ENCODE peak calls at places on chromosome 3, in eight cellular contexts. E, F, S, P, Q, A, Y and G are unnamed samples. For H3K9me3, the result is how much of the 10 kb centered on the place peaks cover.

GRCh38 chr3:136811701-136812100 is 7.2 kb upstream of the SLC35G2 start:
- DNase-seq in S (no peak), E (no peak), Q (no peak), P (no peak), F (no peak), A (no peak), Y (no peak), G (no peak)

GRCh38 chr3:87082806-87083440 is 92.0 kb upstream of the VGLL3 start:
- DNase-seq in S (peak), Q (peak), Y (peak), E (peak), F (peak), A (no peak), P (peak), G (no peak)

GRCh38 chr3:29128004-29128403 is 152.9 kb upstream of the RBMS3 start:
- DNase-seq in Q (no peak), E (no peak), A (no peak), S (peak), F (no peak), Y (peak), P (no peak), G (no peak)

GRCh38 chr3:58998476-58999117 is 51.2 kb downstream of the CFAP20DC start:
- DNase-seq in F (peak), Y (no peak), E (peak), A (no peak), S (peak), P (peak), Q (peak), G (no peak)

GRCh38 chr3:99413504-99413903 is 224.9 kb upstream of the COL8A1 start:
- DNase-seq in S (peak), Q (peak), F (peak), Y (no peak), E (no peak), P (peak), A (no peak), G (no peak)

GRCh38 chr3:48507256-48508061 is 3.5 kb upstream of the SHISA5 start:
- DNase-seq in F (peak), P (peak), A (peak), Q (no peak), Y (peak), S (peak), E (peak), G (peak)

GRCh38 chr3:72924055-72924454 is 36.2 kb downstream of the GXYLT2 start:
- DNase-seq in F (no peak), Q (no peak), Y (no peak), E (no peak), S (no peak), A (no peak), P (no peak), G (no peak)

GRCh38 chr3:44992555-44993470 is 16.8 kb downstream of the EXOSC7 start:
- DNase-seq in Q (no peak), S (no peak), F (peak), Y (peak), P (peak), A (no peak), E (peak), G (no peak)

GRCh38 chr3:43013256-43013655 is 34.1 kb downstream of the GASK1A start:
- DNase-seq in Q (no peak), A (no peak), P (no peak), S (no peak), F (no peak), Y (no peak), E (no peak), G (no peak)
- H3K9me3 ChIP-seq in Q (under half), A (half or more), P (under half), S (under half), F (under half), Y (under half), E (under half), G (under half)

GRCh38 chr3:122031123-122031468 is 9.0 kb upstream of the ILDR1 start:
- DNase-seq in Q (no peak), E (no peak), S (no peak), P (no peak), F (no peak), A (no peak), Y (no peak), G (no peak)

GRCh38 chr3:122030381-122031122 is 8.5 kb upstream of the ILDR1 start:
- DNase-seq in Q (no peak), Y (no peak), A (no peak), P (no peak), E (no peak), S (peak), F (peak), G (no peak)

DNA sequence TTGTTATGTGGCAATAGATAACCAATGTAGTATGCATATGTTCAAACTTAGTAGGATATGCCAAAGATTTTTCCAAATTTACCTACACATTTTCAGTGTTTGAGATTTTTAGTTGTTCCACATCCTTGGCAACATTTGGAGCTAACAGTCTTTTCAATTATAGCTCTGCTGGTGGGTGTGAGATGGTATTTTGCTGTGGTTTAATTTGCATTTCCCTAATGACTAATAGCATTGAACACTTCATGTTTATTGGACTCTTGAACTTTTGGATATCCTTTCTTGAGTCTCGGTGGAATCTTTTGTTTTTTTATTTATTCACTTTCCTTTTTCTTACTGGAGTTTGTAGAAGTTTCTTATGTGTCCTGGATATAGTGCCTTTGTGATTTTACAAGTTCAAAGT is 11.0 kb upstream of the ILDR1 start:
- DNase-seq in Y (no peak), Q (no peak), F (no peak), E (no peak), A (no peak), S (no peak), P (no peak), G (no peak)
- H3K9me3 ChIP-seq in Y (under half), Q (under half), F (under half), E (under half), A (under half), S (under half), P (under half), G (under half)

GRCh38 chr3:149830902-149831301 is 17.9 kb downstream of the RNF13 start:
- DNase-seq in S (no peak), Y (no peak), Q (no peak), F (no peak), E (no peak), P (no peak), A (no peak), G (no peak)
- H3K9me3 ChIP-seq in S (under half), Y (under half), Q (under half), F (under half), E (under half), P (under half), A (under half), G (under half)

DNA sequence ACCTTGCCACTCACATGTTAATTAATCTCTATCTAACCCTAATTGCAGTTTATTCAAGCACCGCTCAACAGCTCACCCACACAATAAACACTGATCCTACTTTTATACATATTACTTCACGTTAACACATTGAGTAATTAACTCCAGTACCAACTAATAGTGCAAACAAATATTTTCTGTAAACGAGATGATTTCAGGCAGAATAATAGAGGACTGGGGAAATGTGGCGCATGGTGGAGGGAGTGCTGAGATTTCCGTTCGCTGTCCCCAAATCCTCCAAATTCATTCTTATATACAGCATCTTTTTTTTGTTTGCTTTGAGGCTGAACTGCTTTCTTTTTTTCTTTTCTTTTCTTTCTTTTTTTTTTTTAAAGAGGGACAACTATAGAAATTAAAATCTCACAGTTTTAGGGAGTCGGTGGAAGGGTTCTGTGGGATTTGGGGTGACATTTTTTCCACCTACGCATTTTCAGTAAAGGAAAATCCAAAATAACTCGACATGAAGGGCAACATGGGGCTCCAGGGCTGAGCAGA is 2.9 kb upstream of the FEZF2 start:
- DNase-seq in P (no peak), Q (no peak), Y (no peak), E (no peak), A (no peak), S (no peak), F (no peak), G (no peak)
- H3K9me3 ChIP-seq in P (under half), Q (under half), Y (under half), E (under half), A (under half), S (under half), F (under half), G (under half)

GRCh38 chr3:37477713-37478487 is 303.5 kb upstream of the LRRFIP2 start:
- DNase-seq in Y (no peak), F (no peak), P (no peak), S (no peak), A (no peak), E (no peak), Q (no peak), G (no peak)
- H3K9me3 ChIP-seq in Y (under half), F (under half), P (under half), S (under half), A (under half), E (under half), Q (under half), G (under half)

GRCh38 chr3:190616627-190617026 is 102.7 kb downstream of the IL1RAP start:
- DNase-seq in S (no peak), P (no peak), Q (no peak), Y (no peak), A (no peak), F (no peak), E (no peak), G (no peak)
- H3K9me3 ChIP-seq in S (under half), P (under half), Q (under half), Y (under half), A (under half), F (under half), E (under half), G (under half)

DNA sequence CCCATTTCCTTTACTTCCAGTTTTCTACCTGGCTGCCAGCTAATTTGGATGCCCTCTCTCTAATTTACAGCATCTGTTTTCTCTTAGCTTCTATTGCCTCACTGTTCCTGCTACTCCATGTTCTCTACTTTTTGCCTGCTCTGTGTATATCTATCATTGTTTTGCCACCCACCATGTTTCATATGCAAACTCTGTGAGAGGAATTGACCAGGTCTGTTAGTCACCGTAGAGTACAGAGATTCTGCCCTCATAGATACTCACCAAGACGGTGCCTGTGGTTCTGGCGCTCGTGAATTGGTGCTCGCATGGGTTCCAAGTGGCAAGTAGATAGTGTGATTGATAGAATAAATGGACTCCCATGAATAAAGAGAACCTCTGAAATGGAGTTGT is 288.8 kb downstream of the CNTN6 start:
- DNase-seq in Q (no peak), E (no peak), Y (no peak), S (no peak), F (no peak), A (no peak), P (no peak), G (no peak)
- H3K9me3 ChIP-seq in Q (under half), E (under half), Y (under half), S (under half), F (under half), A (under half), P (under half), G (under half)

DNA sequence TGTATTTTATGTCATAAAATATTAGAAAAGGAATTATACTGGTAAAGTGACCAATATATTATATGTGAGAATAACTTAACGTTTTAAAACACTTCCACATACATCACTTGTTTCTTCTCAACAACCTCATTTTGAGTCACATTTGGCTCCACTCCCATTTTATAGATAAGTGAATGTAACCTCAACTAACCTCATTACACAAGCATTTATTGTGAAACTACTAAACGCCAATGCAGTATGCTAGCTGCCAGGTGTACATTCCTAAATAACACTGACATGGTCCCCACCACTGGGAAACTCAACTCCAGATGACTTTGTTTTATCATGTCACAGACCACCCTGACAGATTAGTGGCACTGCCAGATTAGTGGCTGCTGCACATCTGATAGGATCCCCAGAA is 249.7 kb upstream of the CNTN4 start:
- DNase-seq in F (no peak), Y (no peak), E (no peak), S (no peak), A (no peak), Q (no peak), P (no peak), G (no peak)
- H3K9me3 ChIP-seq in F (under half), Y (under half), E (under half), S (under half), A (under half), Q (under half), P (under half), G (under half)